ENCODE peak calls at places on chromosomes 2 and 18, in seven cellular contexts. E is SK-N-SH, Z is HepG2, T is GM12892, N is K562, G is H1, L is GM12878. Y is an unnamed sample.

GRCh38 chr2:126244937-126245336 is 411.0 kb upstream of the GYPC start:
- DNase-seq in E (peak; percentile 32), Z (peak; percentile 61), T (no peak), N (peak; percentile 80), G (peak; percentile 85), L (peak; percentile 4), Y (peak; percentile 9)

GRCh38 chr2:11416931-11417330 is 49.0 kb downstream of the E2F6 start:
- DNase-seq in E (no peak), Z (no peak), T (no peak), N (no peak), G (no peak), L (no peak), Y (no peak)

GRCh38 chr2:30502310-30502709 is 55.3 kb downstream of the LCLAT1 start:
- DNase-seq in E (no peak), Z (no peak), T (no peak), N (no peak), G (no peak), L (no peak), Y (no peak)

GRCh38 chr2:68594674-68595492 is 48.5 kb upstream of the PROKR1 start:
- DNase-seq in E (peak; percentile 48), Z (peak; percentile 70), T (no peak), N (peak; percentile 77), G (peak; percentile 71), L (peak; percentile 27), Y (no peak)

GRCh38 chr2:199911877-199912161 is 726 bp downstream of the C2orf69 start:
- DNase-seq in E (no peak), Z (no peak), T (peak; percentile 2), N (no peak), G (no peak), L (no peak), Y (no peak)

GRCh38 chr2:191728710-191729597 is 51.0 kb downstream of the NABP1 start:
- DNase-seq in E (no peak), Z (no peak), T (no peak), N (peak; percentile 24), G (no peak), L (no peak), Y (no peak)

GRCh38 chr2:170843656-170844055 is 27.0 kb downstream of the GAD1 start:
- DNase-seq in E (no peak), Z (no peak), T (no peak), N (no peak), G (no peak), L (no peak), Y (no peak)

GRCh38 chr2:67576991-67577390 is 179.9 kb downstream of the ETAA1 start:
- DNase-seq in E (no peak), Z (no peak), T (no peak), N (no peak), G (no peak), L (no peak), Y (no peak)

GRCh38 chr18:44117821-44118220 is 562.9 kb upstream of the SETBP1 start:
- DNase-seq in E (no peak), Z (no peak), T (no peak), N (no peak), G (no peak), L (no peak), Y (no peak)

GRCh38 chr2:197209742-197210408 is 100.7 kb downstream of the ANKRD44 start:
- DNase-seq in E (no peak), Z (no peak), T (no peak), N (peak; percentile 20), G (no peak), L (peak; percentile 76), Y (no peak)

GRCh38 chr2:68751397-68752339 is 17.1 kb downstream of the ARHGAP25 start:
- DNase-seq in E (peak; percentile 83), Z (peak; percentile 71), T (peak; percentile 50), N (peak; percentile 87), G (peak; percentile 95), L (no peak), Y (peak; percentile 43)

GRCh38 chr2:19363474-19363778 is 5.0 kb upstream of the OSR1 start:
- DNase-seq in E (no peak), Z (no peak), T (no peak), N (no peak), G (peak; percentile 53), L (no peak), Y (no peak)

GRCh38 chr2:235637906-235638305 is 144.1 kb downstream of the AGAP1 start:
- DNase-seq in E (no peak), Z (no peak), T (no peak), N (no peak), G (no peak), L (no peak), Y (no peak)

GRCh38 chr2:185507703-185508102 is 230.9 kb upstream of the FSIP2 start:
- DNase-seq in E (peak; percentile 3), Z (no peak), T (no peak), N (no peak), G (no peak), L (no peak), Y (no peak)

DNA sequence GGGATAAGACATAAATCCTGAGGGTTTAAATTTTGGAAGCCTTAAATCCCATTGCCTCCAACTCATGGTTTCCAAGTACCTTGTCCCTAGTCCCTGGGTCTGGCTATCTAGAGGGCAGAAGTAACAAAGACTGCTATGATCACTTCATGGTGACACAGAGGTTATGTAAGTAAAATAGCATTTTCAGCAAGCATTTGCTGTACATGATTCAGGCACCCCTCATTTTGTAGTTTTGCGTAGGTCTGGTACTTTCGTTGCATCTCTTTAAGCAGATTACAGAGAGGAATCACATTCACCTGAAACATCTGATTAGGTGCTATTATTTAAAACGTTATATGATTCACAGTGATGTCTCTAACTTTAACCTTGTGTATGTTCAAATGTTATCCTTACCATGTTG is 480.1 kb downstream of the XIRP2 start:
- DNase-seq in E (no peak), Z (no peak), T (no peak), N (no peak), G (no peak), L (no peak), Y (no peak)
- TF ChIP-seq TAF1 in E (no peak), Z (no peak), T (no peak), N (no peak), G (no peak), L (no peak), Y (no peak)

GRCh38 chr2:106638043-106638442 is 150.9 kb downstream of the CD8B2 start:
- DNase-seq in E (peak; percentile 26), Z (no peak), T (no peak), N (peak; percentile 11), G (no peak), L (no peak), Y (no peak)
- TF ChIP-seq TAF1 in E (no peak), Z (no peak), T (no peak), N (no peak), G (no peak), L (no peak), Y (no peak)

GRCh38 chr18:22021701-22022100 is 147.7 kb upstream of the GATA6 start:
- DNase-seq in E (no peak), Z (peak; percentile 69), T (no peak), N (no peak), G (no peak), L (no peak), Y (no peak)

GRCh38 chr18:22018366-22018765 is 151.0 kb upstream of the GATA6 start:
- DNase-seq in E (no peak), Z (peak; percentile 77), T (no peak), N (no peak), G (no peak), L (no peak), Y (no peak)

GRCh38 chr18:22020867-22021370 is 148.5 kb upstream of the GATA6 start:
- DNase-seq in E (no peak), Z (no peak), T (no peak), N (no peak), G (no peak), L (no peak), Y (no peak)

GRCh38 chr18:22019193-22019592 is 150.2 kb upstream of the GATA6 start:
- DNase-seq in E (no peak), Z (no peak), T (no peak), N (no peak), G (no peak), L (no peak), Y (no peak)

DNA sequence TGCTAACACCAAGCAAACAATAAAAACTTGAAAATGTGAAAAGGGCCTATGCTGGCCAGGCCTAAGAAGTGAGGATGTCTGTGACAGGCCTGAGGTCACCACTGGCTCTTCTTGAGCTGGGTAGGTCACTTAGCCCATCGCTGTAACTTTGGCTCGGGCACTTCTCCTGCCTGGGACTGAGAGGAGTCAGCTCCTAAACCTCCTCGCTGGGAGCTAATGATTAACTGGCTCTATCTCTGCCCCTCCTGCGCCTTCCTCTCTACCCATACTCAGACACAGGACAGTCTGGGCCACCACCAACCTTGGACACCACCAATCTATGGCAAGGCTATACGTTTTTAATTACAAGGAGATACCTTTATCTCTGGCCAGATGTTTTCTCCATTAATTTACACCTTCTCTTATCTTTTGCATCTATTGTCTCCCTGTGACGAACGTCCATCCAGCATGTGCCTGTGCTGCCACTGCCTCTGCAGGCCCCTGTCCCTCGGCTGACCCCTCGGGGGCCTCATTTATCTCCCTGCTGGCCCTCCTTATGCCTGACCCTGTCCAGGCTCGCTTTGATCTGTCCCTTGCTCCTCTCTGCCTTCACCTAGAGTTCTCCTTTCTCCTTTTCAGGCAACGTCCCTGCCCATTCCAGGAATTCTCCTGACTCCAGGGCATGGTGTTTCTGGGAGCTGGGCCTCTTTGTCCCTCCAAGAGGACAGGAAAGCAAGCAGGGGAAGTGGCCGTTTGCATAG is 149.1 kb upstream of the GATA6 start:
- DNase-seq in E (no peak), Z (peak; percentile 80), T (no peak), N (no peak), G (no peak), L (no peak), Y (no peak)
- TF ChIP-seq TAF1 in E (no peak), Z (no peak), T (no peak), N (no peak), G (no peak), L (no peak), Y (no peak)

GRCh38 chr18:67318651-67319050 is 197.9 kb downstream of the DSEL start:
- DNase-seq in E (no peak), Z (no peak), T (no peak), N (no peak), G (no peak), L (no peak), Y (no peak)
- TF ChIP-seq TAF1 in E (no peak), Z (no peak), T (no peak), N (no peak), G (no peak), L (no peak), Y (no peak)

GRCh38 chr18:53764086-53764485 is 460.4 kb downstream of the MBD2 start:
- DNase-seq in E (no peak), Z (no peak), T (no peak), N (no peak), G (no peak), L (no peak), Y (no peak)
- TF ChIP-seq TAF1 in E (no peak), Z (no peak), T (no peak), N (no peak), G (no peak), L (no peak), Y (no peak)

GRCh38 chr18:45755936-45756335 is 32.0 kb downstream of the SLC14A1 start:
- DNase-seq in E (no peak), Z (no peak), T (no peak), N (no peak), G (no peak), L (no peak), Y (no peak)
- TF ChIP-seq TAF1 in E (no peak), Z (no peak), T (no peak), N (no peak), G (no peak), L (no peak), Y (no peak)

GRCh38 chr2:95012881-95013550 is 12.5 kb upstream of the MAL start:
- DNase-seq in E (no peak), Z (no peak), T (peak; percentile 46), N (no peak), G (no peak), L (peak; percentile 57), Y (peak; percentile 34)
- TF ChIP-seq TAF1 in E (no peak), Z (no peak), T (no peak), N (no peak), G (no peak), L (no peak), Y (no peak)

Y was measured in GM12891.